ENCODE peak calls at places on chromosomes 13 and 19, in four cellular contexts. C, S, H and A are unnamed samples.

GRCh38 chr13:108226184-108226583 is 8.0 kb downstream of the ABHD13 start:
- DNase-seq in S (no peak), C (no peak), H (peak), A (peak)

GRCh38 chr13:26465514-26465913 is 92.0 kb upstream of the WASF3 start:
- DNase-seq in H (no peak), C (no peak), S (peak), A (no peak)

GRCh38 chr13:110445722-110446569 is 115.6 kb downstream of the RAB20 start:
- DNase-seq in H (no peak), C (no peak), S (no peak), A (no peak)

GRCh38 chr19:6062274-6062673 is 48.0 kb downstream of the RFX2 start:
- DNase-seq in H (no peak), C (no peak), S (no peak), A (no peak)

GRCh38 chr13:42152495-42152894 is 104.0 kb downstream of the DGKH start:
- DNase-seq in H (no peak), C (no peak), S (no peak), A (no peak)

GRCh38 chr19:3612330-3612729 is 5.7 kb upstream of the TBXA2R start:
- DNase-seq in C (no peak), S (no peak), H (no peak), A (no peak)

GRCh38 chr13:113086031-113086750 is 19.4 kb upstream of the F7 start:
- DNase-seq in C (no peak), S (no peak), H (no peak), A (no peak)

GRCh38 chr13:56424246-56424645 is 716.5 kb upstream of the PRR20A start:
- DNase-seq in C (no peak), H (no peak), S (no peak), A (no peak)

GRCh38 chr19:10510301-10510802 is 6.9 kb downstream of the S1PR5 start:
- DNase-seq in S (no peak), H (peak), C (peak), A (peak)

GRCh38 chr19:46426506-46427162 is 2.1 kb downstream of the PNMA8C start:
- DNase-seq in H (peak), C (peak), S (peak), A (peak)

GRCh38 chr13:24511019-24511823 is 1.4 kb downstream of the PARP4 start:
- DNase-seq in C (peak), H (peak), S (no peak), A (peak)

GRCh38 chr19:55516878-55517620 is 19.9 kb downstream of the SBK2 start:
- DNase-seq in S (peak), C (peak), H (peak), A (peak)

GRCh38 chr19:5358173-5358800 is 17.7 kb upstream of the PTPRS start:
- DNase-seq in S (no peak), C (no peak), H (no peak), A (no peak)

GRCh38 chr13:113759525-113760137 is 605 bp downstream of the TMEM255B start:
- DNase-seq in H (peak), C (no peak), S (no peak), A (peak)